ENCODE peak calls at places on chromosomes 11 and 22, in four cellular contexts. V, Z, X and Q are unnamed samples.

GRCh38 chr11:38718049-38718448 is 2120.0 kb upstream of the RAG2 start:
- DNase-seq in Z (no peak), X (no peak), V (peak), Q (no peak)

GRCh38 chr11:11578542-11578941 is 43.3 kb downstream of the GALNT18 start:
- DNase-seq in Z (peak), X (no peak), V (peak), Q (no peak)

GRCh38 chr11:63564056-63564784 is 1.0 kb upstream of the PLAAT2 start:
- DNase-seq in Z (no peak), X (peak), V (no peak), Q (no peak)

GRCh38 chr11:70883973-70884688 is 368.2 kb downstream of the SHANK2 start:
- DNase-seq in V (no peak), Z (peak), X (no peak), Q (no peak)

GRCh38 chr11:30876656-30877371 is 290.7 kb upstream of the MPPED2 start:
- DNase-seq in X (no peak), Z (no peak), V (no peak), Q (no peak)

GRCh38 chr11:81915045-81915444 is 818.6 kb downstream of the FAM181B start:
- DNase-seq in Z (peak), X (no peak), V (no peak), Q (no peak)

GRCh38 chr22:28186641-28187040 is 267.6 kb upstream of the PITPNB start:
- DNase-seq in X (no peak), V (no peak), Z (no peak), Q (no peak)

GRCh38 chr11:83073248-83073647 is 1.6 kb upstream of the RAB30 start:
- DNase-seq in Z (no peak), V (no peak), X (no peak), Q (peak)

GRCh38 chr11:101792814-101793213 is 122.0 kb upstream of the CEP126 start:
- DNase-seq in X (no peak), V (no peak), Z (no peak), Q (no peak)

GRCh38 chr11:60155928-60156327 is 27.0 kb downstream of the MS4A6A start:
- DNase-seq in V (no peak), Z (no peak), X (no peak), Q (no peak)

GRCh38 chr11:40987895-40988435 is 471.5 kb downstream of the LRRC4C start:
- DNase-seq in X (peak), V (peak), Z (no peak), Q (no peak)

GRCh38 chr11:74989269-74989655 is 529 bp downstream of the NEU3 start:
- DNase-seq in X (peak), Z (no peak), V (peak), Q (no peak)

GRCh38 chr11:92225563-92226308 is 1.1 kb downstream of the FAT3 start:
- DNase-seq in X (peak), V (peak), Z (no peak), Q (no peak)

GRCh38 chr22:37241351-37242142 is 2.5 kb downstream of the RAC2 start:
- DNase-seq in Z (no peak), X (no peak), V (no peak), Q (peak)

GRCh38 chr11:65634140-65634436 is 3.8 kb upstream of the SIPA1 start:
- DNase-seq in V (no peak), X (no peak), Z (no peak), Q (no peak)